ENCODE peak calls at places on chromosomes 6 and 20, in nine cellular contexts. B is transverse colon, F is natural killer cell, U is AG04450, Z is AG09319, I is body of pancreas, Y is D721Med, W is neural crest cell, C is thoracic aorta. K is an unnamed sample.

GRCh38 chr6:4664117-4664626 is 112.0 kb upstream of the CDYL start:
- DNase-seq in B (peak; percentile 25), F (no peak), U (peak; percentile 64), Z (peak; percentile 63), I (peak; percentile 20), Y (no peak), W (no peak), C (peak; percentile 68), K (peak; percentile 74)

GRCh38 chr6:30507849-30508843 is 18.8 kb downstream of the HLA-E start:
- DNase-seq in B (no peak), F (no peak), U (no peak), Z (no peak), I (no peak), Y (no peak), W (no peak), C (no peak), K (no peak)

GRCh38 chr6:4788482-4788881 is 12.3 kb downstream of the CDYL start:
- DNase-seq in B (no peak), F (no peak), U (no peak), Z (no peak), I (no peak), Y (no peak), W (no peak), C (no peak), K (no peak)

GRCh38 chr6:15207923-15208322 is 37.9 kb upstream of the JARID2 start:
- DNase-seq in B (no peak), F (no peak), U (no peak), Z (no peak), I (no peak), Y (no peak), W (no peak), C (no peak), K (no peak)

GRCh38 chr20:51914758-51915157 is 112.4 kb upstream of the SALL4 start:
- DNase-seq in B (no peak), F (no peak), U (no peak), Z (no peak), I (no peak), Y (no peak), W (no peak), C (no peak), K (no peak)

GRCh38 chr20:57503035-57503658 is 21.8 kb downstream of the CTCFL start:
- DNase-seq in B (no peak), F (no peak), U (no peak), Z (no peak), I (no peak), Y (no peak), W (no peak), C (no peak), K (peak; percentile 70)

GRCh38 chr6:149026530-149026942 is 279.7 kb downstream of the UST start:
- DNase-seq in B (no peak), F (no peak), U (peak; percentile 92), Z (peak; percentile 48), I (no peak), Y (no peak), W (peak; percentile 33), C (no peak), K (no peak)

GRCh38 chr20:8223096-8223870 is 91.2 kb downstream of the PLCB1 start:
- DNase-seq in B (no peak), F (no peak), U (peak; percentile 82), Z (peak; percentile 73), I (no peak), Y (no peak), W (no peak), C (no peak), K (no peak)

GRCh38 chr20:46539113-46539512 is 11.3 kb downstream of the OCSTAMP start:
- DNase-seq in B (no peak), F (no peak), U (no peak), Z (no peak), I (no peak), Y (no peak), W (no peak), C (no peak), K (no peak)
- TF ChIP-seq CTCF in B (no peak), F (no peak), U (peak; percentile 33), Z (no peak), I (no peak), Y (no peak), W (peak; percentile 17), C (no peak), K (no peak)

GRCh38 chr6:106085687-106085983 is 501 bp upstream of the PRDM1 start:
- DNase-seq in B (no peak), F (no peak), U (no peak), Z (no peak), I (no peak), Y (no peak), W (no peak), C (no peak), K (no peak)

GRCh38 chr6:106083618-106084017 is 2.5 kb upstream of the PRDM1 start:
- DNase-seq in B (no peak), F (no peak), U (no peak), Z (no peak), I (no peak), Y (no peak), W (no peak), C (no peak), K (no peak)

GRCh38 chr6:106084973-106085686 is 1.0 kb upstream of the PRDM1 start:
- DNase-seq in B (no peak), F (no peak), U (no peak), Z (no peak), I (no peak), Y (no peak), W (no peak), C (no peak), K (no peak)

GRCh38 chr6:106082735-106083398 is 3.3 kb upstream of the PRDM1 start:
- DNase-seq in B (no peak), F (no peak), U (no peak), Z (no peak), I (no peak), Y (no peak), W (no peak), C (no peak), K (no peak)

GRCh38 chr6:106084106-106084963 is 1.8 kb upstream of the PRDM1 start:
- DNase-seq in B (peak; percentile 52), F (no peak), U (peak; percentile 78), Z (peak; percentile 78), I (no peak), Y (peak; percentile 29), W (no peak), C (no peak), K (no peak)
- TF ChIP-seq CTCF in B (peak; percentile 27), F (no peak), U (peak; percentile 77), Z (peak; percentile 86), I (no peak), Y (peak; percentile 99), W (peak; percentile 61), C (no peak), K (no peak)

DNA sequence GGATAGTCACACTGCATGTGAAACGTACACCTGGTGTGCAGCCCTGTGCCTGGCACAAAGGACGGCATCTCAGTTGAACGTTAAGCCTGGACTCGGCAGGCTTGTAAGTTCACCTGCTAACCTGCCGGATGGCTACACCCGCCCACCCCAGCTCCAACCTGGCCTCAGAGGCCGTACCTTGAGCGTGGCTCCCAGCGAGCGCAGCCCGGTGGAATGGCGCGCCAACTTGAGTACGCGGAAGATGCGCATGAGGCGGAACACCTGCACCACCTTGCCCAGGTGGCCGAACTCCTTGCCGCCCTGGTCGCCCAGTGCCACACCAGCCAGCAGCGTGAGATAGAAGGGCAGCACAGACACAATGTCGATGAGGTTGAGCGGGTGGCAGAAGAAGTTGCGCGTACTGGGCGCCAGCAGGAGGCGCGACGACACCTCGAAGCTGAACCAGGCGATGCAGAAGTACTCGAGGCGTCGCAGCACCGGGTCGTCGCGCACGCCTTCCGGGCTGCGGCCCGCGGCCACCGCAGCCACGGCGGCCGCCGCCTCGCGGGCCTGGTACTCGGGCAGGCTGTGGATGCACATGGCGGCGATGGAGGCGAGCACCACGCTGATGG is 3.3 kb downstream of the KCNS1 start:
- DNase-seq in B (peak; percentile 26), F (no peak), U (no peak), Z (no peak), I (peak; percentile 28), Y (no peak), W (no peak), C (no peak), K (no peak)
- TF ChIP-seq CTCF in B (no peak), F (no peak), U (peak; percentile 13), Z (peak; percentile 19), I (no peak), Y (no peak), W (no peak), C (no peak), K (no peak)

GRCh38 chr6:94902974-94903628 is 674.2 kb upstream of the MANEA start:
- DNase-seq in B (no peak), F (no peak), U (no peak), Z (no peak), I (no peak), Y (no peak), W (no peak), C (no peak), K (peak; percentile 49)
- TF ChIP-seq CTCF in B (no peak), F (no peak), U (no peak), Z (no peak), I (no peak), Y (no peak), W (no peak), C (no peak), K (no peak)

DNA sequence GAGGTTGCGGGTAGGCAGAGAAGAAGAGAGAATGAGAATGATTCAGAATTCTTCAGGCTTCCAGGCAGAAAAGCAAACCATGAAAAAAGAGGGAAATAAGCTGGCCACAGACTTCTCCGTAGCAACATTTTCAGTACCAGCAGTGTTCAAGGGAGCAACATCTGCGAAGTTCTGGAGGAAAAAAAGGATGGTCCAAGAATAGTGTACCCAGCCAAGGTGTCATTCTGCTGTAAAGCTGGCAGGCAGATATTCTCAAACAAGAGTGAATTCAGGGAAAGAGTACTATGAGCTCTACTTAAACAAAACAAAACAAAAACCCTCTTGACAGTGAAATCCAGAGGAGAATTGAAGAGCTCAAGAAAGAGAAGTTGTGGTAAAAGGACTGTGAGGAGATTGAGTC is 86.4 kb downstream of the ATRN start:
- DNase-seq in B (no peak), F (no peak), U (no peak), Z (no peak), I (no peak), Y (no peak), W (no peak), C (no peak), K (no peak)
- TF ChIP-seq CTCF in B (no peak), F (no peak), U (no peak), Z (no peak), I (no peak), Y (no peak), W (no peak), C (no peak), K (no peak)

DNA sequence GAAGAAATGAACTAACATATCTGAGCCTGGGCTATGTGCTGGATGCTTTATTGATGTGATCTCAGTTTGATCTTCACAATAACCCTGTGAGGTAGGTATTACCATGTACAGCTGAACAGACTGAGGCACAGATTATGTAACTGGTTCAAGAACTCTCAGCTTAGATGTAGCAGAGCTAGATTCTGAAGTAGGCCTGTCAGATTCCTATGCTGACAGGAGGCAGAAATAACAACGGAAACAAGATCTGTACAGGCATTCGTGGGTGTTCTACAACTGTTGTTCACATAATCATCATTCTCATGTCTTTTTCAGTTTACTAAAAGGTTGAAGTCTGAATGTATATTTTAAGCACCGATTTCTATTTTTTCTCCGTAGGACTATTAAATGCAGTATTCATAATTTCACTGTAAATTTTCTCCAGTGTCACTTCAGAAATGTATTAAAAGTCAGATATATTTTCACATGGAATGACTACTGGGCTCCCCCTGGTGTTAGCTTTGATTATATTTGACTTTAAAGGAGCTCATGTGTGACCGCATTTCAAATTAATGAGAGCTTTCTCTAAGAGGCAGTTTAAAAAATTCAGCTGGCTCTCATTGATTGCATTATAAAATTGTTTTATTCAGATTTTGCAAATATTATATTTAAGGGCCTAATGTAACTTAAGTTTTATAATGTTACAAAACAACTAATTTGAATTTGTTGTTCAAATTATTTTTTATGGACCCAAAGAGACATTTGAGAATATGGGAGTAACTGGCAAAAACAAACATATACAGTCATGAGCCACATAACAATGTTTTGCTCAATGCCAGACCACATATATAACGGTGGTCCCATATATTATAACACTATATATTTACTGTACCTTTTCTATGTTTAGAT is 36.4 kb upstream of the SLC17A4 start:
- DNase-seq in B (no peak), F (no peak), U (no peak), Z (no peak), I (no peak), Y (no peak), W (no peak), C (no peak), K (no peak)
- TF ChIP-seq CTCF in B (peak; percentile 42), F (peak; percentile 40), U (peak; percentile 65), Z (peak; percentile 54), I (no peak), Y (peak; percentile 67), W (peak; percentile 75), C (peak; percentile 57), K (no peak)

K was measured in lower leg skin.